ENCODE peak calls at places on chromosomes 7 and 10, in four cellular contexts. H is activated CD4-positive, alpha-beta T cell treated with anti-CD3 and anti-CD28 coated beads, Interleukin-2, amount 50 U/mL, for 48 hours; A is GM19239; F is stimulated activated CD4-positive, alpha-beta T cell treated with anti-CD3 and anti-CD28 coated beads, TNF-alpha, amount 100 ng/mL, for 1 hour. R is an unnamed sample.

GRCh38 chr10:18185621-18186020 is 45.4 kb downstream of the CACNB2 start:
- DNase-seq in H (no peak), A (no peak), F (no peak), R (no peak)

GRCh38 chr7:27184342-27185012 is 555 bp downstream of the HOXA11 start:
- DNase-seq in H (no peak), A (no peak), F (no peak), R (no peak)

GRCh38 chr10:88114368-88114767 is 250.9 kb downstream of the PTEN start:
- DNase-seq in H (no peak), A (no peak), F (no peak), R (no peak)

GRCh38 chr10:97718178-97718577 is 4.6 kb downstream of the MARVELD1 start:
- DNase-seq in H (no peak), A (no peak), F (no peak), R (no peak)

GRCh38 chr10:49740346-49741107 is 21.6 kb downstream of the OGDHL start:
- DNase-seq in H (no peak), A (no peak), F (no peak), R (no peak)

GRCh38 chr10:132492323-132493035 is 45.1 kb upstream of the INPP5A start:
- DNase-seq in H (no peak), A (no peak), F (no peak), R (no peak)

GRCh38 chr7:159093351-159093971 is 51.2 kb downstream of the VIPR2 start:
- DNase-seq in H (no peak), A (no peak), F (no peak), R (no peak)

GRCh38 chr10:67222929-67223328 is 297.1 kb downstream of the LRRTM3 start:
- DNase-seq in H (no peak), A (no peak), F (no peak), R (no peak)

GRCh38 chr7:151271699-151272355 is 23.3 kb upstream of the SMARCD3 start:
- DNase-seq in H (no peak), A (no peak), F (no peak), R (no peak)

GRCh38 chr7:21184956-21185355 is 242.9 kb upstream of the SP4 start:
- DNase-seq in H (no peak), A (no peak), F (no peak), R (no peak)

GRCh38 chr7:152760384-152761115 is 998 bp downstream of the ACTR3B start:
- DNase-seq in H (no peak), A (no peak), F (no peak), R (no peak)

GRCh38 chr7:20302866-20303265 is 27.8 kb upstream of the ITGB8 start:
- DNase-seq in H (no peak), A (no peak), F (no peak), R (no peak)

GRCh38 chr10:93445097-93445960 is 36.8 kb downstream of the MYOF start:
- DNase-seq in H (no peak), A (no peak), F (no peak), R (no peak)

GRCh38 chr10:11685787-11686218 is 56.4 kb upstream of the ECHDC3 start:
- DNase-seq in H (peak), A (no peak), F (peak), R (peak)

GRCh38 chr7:133859191-133859590 is 267.9 kb upstream of the LRGUK start:
- DNase-seq in H (no peak), A (no peak), F (no peak), R (no peak)

GRCh38 chr10:13079776-13080050 is 20.2 kb upstream of the OPTN start:
- DNase-seq in H (no peak), A (no peak), F (no peak), R (no peak)

GRCh38 chr7:151686826-151687225 is 167.1 kb upstream of the RHEB start:
- DNase-seq in H (no peak), A (no peak), F (no peak), R (no peak)

GRCh38 chr7:158587425-158588084 is at the start of gene PTPRN2:
- DNase-seq in H (peak), A (peak), F (peak), R (no peak)

GRCh38 chr7:20834656-20835055 is 48.0 kb upstream of the SP8 start:
- DNase-seq in H (no peak), A (no peak), F (no peak), R (no peak)

GRCh38 chr10:79942261-79943185 is 6.4 kb downstream of the SFTPD start:
- DNase-seq in H (no peak), A (no peak), F (no peak), R (no peak)

GRCh38 chr7:116101709-116102108 is 71.1 kb upstream of the TFEC start:
- DNase-seq in H (no peak), A (no peak), F (no peak), R (no peak)

GRCh38 chr7:89780291-89780690 is 374.0 kb upstream of the STEAP1 start:
- DNase-seq in H (no peak), A (no peak), F (no peak), R (no peak)

GRCh38 chr10:118754132-118754555 is 626 bp downstream of the CACUL1 start:
- DNase-seq in H (peak), A (peak), F (no peak), R (no peak)

GRCh38 chr10:76769161-76769560 is 868.4 kb downstream of the KCNMA1 start:
- DNase-seq in H (no peak), A (no peak), F (no peak), R (no peak)

GRCh38 chr10:47449979-47450378 is 33.9 kb downstream of the ANXA8 start:
- DNase-seq in H (no peak), A (no peak), F (no peak), R (no peak)

GRCh38 chr10:79399242-79399831 is 46.1 kb downstream of the ZCCHC24 start:
- DNase-seq in H (no peak), A (no peak), F (no peak), R (no peak)

GRCh38 chr10:52739380-52740154 is 33.0 kb downstream of the MBL2 start:
- DNase-seq in H (no peak), A (no peak), F (no peak), R (no peak)

GRCh38 chr10:79438021-79438698 is 7.3 kb downstream of the ZCCHC24 start:
- DNase-seq in H (no peak), A (no peak), F (no peak), R (no peak)

GRCh38 chr7:76037310-76037709 is 10.5 kb downstream of the STYXL1 start:
- DNase-seq in H (no peak), A (no peak), F (no peak), R (no peak)